ENCODE peak calls at places on chromosomes 16 and 17, in six cellular contexts. P is body of pancreas; F is fibroblast of mammary gland; X is CD8-positive, alpha-beta T cell; M is aorta; B is left ventricle myocardium inferior. N is an unnamed sample.

GRCh38 chr16:71501562-71501961 is 12.4 kb upstream of the ZNF19 start:
- DNase-seq in F (no peak), B (no peak), P (no peak), M (no peak), X (no peak), N (no peak)

GRCh38 chr17:77892031-77892430 is 66.5 kb upstream of the TNRC6C start:
- DNase-seq in P (no peak), B (no peak), F (no peak), X (no peak), M (peak), N (no peak)

GRCh38 chr16:7160093-7160492 is 172.6 kb upstream of the RBFOX1 start:
- DNase-seq in M (no peak), P (no peak), B (no peak), F (no peak), X (no peak), N (no peak)

GRCh38 chr17:72123964-72124791 is 3.4 kb downstream of the SOX9 start:
- DNase-seq in F (no peak), M (no peak), P (peak), X (no peak), B (no peak), N (no peak)

GRCh38 chr17:72063262-72063661 is 57.6 kb upstream of the SOX9 start:
- DNase-seq in F (no peak), P (no peak), B (no peak), X (no peak), M (no peak), N (no peak)

GRCh38 chr16:66131156-66131807 is 235.2 kb upstream of the CDH5 start:
- DNase-seq in M (no peak), B (no peak), X (no peak), P (no peak), F (peak), N (no peak)

GRCh38 chr16:87160752-87161337 is 156.3 kb downstream of the C16orf95 start:
- DNase-seq in M (no peak), F (no peak), B (no peak), P (no peak), X (no peak), N (no peak)

GRCh38 chr17:41739661-41740352 is 5.4 kb upstream of the HAP1 start:
- DNase-seq in P (peak), X (no peak), B (no peak), M (no peak), F (peak), N (no peak)

GRCh38 chr16:59601452-59601851 is 867.3 kb upstream of the GOT2 start:
- DNase-seq in M (no peak), B (no peak), X (no peak), F (no peak), P (no peak), N (no peak)

DNA sequence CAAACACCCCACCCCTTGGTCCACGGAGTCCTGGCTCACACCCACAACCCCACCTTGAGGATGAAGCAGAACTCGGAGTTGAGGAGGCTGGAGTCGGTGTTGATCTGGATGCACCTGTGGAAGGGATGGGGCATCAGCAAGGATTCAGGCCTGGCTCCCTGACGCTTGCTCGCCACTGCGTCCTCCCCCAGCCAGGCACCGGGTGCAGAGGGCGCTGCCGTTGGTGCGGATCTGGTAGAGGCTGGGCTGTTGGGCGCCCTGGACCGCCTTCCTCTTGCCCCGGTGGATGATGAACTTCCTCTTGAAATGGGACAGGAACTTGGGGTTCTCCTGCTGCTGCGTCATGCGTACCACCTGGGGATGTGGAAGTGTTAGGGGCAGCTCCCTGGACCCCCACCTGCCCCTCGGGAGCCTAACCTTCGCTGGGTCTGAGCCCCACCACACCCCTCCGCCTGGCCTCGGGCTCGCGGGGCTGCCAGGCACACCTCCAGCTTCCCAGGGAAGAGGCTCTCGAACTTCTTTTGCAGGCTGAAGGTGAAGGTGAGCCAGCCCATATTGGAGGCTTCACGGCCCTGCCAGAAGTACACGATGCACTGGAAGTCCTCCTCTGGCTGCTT is 12.3 kb downstream of the FLII start:
- DNase-seq in X (no peak), P (no peak), B (no peak), M (no peak), F (no peak), N (no peak)
- H3K4me3 ChIP-seq in X (no peak), P (no peak), B (no peak), M (no peak), F (no peak), N (no peak)

DNA sequence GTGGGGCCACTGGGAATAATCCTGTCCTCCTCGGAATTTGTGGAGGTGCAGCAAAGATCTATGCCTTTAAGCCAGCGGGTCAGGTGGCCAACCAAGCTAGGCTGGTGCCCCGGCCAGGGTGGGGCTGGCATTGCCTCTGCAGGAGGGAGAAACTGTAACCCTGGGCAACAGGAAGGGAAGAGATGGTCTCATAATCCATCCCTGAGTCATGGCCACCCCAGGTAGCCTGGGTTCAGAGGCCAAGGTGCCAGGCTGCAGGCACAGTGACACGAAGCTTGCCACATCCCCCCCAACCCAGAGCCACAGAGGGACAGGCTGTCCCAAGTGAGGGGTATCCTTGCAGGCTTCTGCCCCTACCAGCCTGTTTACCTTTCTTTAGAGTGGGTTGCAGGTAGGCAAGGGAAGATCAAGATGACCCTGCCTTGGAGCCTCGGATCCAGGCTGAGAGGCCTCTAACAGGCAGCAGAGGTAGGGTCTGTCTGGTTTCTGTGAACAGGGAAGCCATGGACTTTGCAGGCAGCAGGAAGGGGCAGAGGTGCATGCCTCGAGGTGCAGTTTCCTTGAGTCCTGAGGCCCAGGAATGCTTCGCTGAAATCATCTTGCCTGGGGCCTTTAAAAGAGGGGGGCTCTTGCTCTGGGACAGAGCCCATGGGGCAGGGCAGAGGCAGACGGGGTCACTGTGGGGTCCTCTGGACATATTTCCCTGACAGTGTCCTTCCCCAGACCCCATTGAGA is 4.0 kb downstream of the LASP1 start:
- DNase-seq in X (no peak), P (no peak), F (no peak), B (no peak), M (no peak), N (no peak)
- H3K4me3 ChIP-seq in X (no peak), P (no peak), F (no peak), B (peak), M (no peak), N (no peak)

DNA sequence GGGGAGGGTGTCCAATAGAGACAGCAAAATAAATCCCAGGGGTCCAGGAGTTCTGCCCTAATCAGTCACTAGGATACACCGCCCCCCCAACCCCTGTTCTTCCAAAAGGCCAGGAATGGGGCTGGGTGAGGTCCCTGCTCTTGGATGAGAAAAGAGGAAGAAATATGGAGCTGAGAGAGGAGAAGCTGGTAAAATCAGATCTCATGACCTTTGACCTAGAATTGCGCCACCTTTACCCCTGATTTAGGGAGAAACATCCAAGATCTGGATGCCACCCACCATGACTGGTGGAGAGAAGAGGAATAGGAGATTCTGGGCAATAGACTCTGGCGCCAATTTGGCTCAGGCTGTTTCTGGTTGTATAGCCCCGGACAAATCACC is 707 bp upstream of the CACNB1 start:
- DNase-seq in F (no peak), B (no peak), X (no peak), P (no peak), M (no peak), N (no peak)
- H3K4me3 ChIP-seq in F (peak), B (peak), X (peak), P (no peak), M (no peak), N (peak)

DNA sequence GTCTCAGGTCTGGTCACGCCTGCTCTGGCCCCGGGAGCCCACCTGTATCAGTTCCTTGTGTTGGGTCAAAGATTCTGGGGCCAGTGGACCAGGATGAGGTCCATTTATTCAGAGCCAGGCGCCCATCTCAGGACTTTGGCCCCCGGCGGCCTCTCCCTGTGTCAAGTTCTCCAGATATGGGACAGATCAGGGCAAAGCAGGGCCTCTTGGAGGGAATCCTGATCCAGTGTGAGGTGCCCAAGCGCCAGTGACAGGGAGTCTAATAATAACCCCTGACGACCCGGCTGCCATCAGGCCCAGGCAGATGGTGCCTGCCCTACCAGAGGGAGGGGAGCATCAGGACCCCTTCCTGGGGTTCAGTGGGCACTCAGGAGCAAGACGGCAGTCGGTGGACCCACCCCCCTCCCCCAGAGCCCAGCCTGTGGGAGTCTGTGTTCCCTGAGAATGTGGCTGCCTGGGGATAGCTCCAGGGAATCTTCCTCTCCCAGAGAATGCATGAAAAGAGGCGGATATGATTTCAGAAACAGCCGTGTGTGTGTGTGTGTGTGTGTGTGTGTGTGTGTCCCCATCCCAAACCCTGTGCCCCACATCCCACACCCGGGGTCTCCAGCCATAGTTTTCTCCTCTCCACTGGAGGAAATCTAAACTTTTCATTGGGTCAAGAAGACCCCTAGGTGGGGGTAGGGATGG is 1.4 kb downstream of the TTYH2 start:
- DNase-seq in M (peak), P (no peak), F (no peak), B (peak), X (no peak), N (no peak)
- H3K4me3 ChIP-seq in M (no peak), P (no peak), F (no peak), B (peak), X (peak), N (no peak)

GRCh38 chr16:85585762-85586161 is 27.4 kb upstream of the GSE1 start:
- DNase-seq in F (peak), M (no peak), X (no peak), P (no peak), B (no peak), N (no peak)

GRCh38 chr16:85584192-85584757 is 28.8 kb upstream of the GSE1 start:
- DNase-seq in F (no peak), B (no peak), X (no peak), M (no peak), P (no peak), N (no peak)

GRCh38 chr16:85584989-85585388 is 28.1 kb upstream of the GSE1 start:
- DNase-seq in X (no peak), M (no peak), B (no peak), P (no peak), F (no peak), N (no peak)

GRCh38 chr16:85582177-85582888 is 30.8 kb upstream of the GSE1 start:
- DNase-seq in M (no peak), B (no peak), F (no peak), X (no peak), P (no peak), N (no peak)

DNA sequence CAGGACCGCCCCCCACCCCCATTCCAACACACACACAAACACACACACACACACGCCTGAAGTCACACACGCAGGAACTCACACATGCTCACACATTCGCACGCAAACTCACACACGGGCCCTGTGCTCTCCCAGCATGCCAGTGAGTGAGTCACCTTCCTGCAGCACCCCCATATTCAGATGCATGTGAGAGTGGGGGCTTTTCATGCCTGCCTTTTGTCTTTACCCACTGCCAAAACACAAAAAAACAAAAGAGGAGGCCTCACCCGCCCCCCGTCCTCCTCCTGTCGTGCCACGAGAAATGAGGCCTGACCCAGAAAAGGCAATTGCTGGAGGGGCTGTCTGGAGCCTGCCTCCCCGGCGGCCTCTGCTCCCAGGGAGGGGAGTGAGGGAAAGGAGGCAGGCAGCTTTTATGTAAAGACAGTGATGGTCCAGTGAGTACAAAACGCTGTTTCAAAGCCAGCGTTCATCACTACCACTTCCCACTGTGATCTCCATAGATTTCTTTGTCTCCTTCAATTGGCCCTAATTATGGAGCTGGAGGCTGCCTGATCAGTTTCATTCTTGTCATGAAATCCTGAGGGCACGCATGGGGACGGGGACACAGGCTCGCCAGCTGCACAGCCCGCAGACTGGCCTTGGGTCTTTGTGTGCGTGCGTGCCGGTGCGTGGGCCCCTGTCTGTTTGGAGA is 29.5 kb upstream of the GSE1 start:
- DNase-seq in M (no peak), P (no peak), X (peak), B (no peak), F (peak), N (no peak)
- H3K4me3 ChIP-seq in M (no peak), P (no peak), X (no peak), B (no peak), F (no peak), N (no peak)

GRCh38 chr16:89442588-89442987 is 47.8 kb downstream of the ANKRD11 start:
- DNase-seq in X (no peak), B (no peak), M (no peak), P (no peak), F (no peak), N (no peak)

GRCh38 chr16:89443727-89444084 is 46.7 kb downstream of the ANKRD11 start:
- DNase-seq in B (peak), M (no peak), X (no peak), F (no peak), P (peak), N (no peak)

GRCh38 chr16:89445166-89445565 is 45.2 kb downstream of the ANKRD11 start:
- DNase-seq in F (no peak), P (no peak), B (no peak), X (no peak), M (no peak), N (no peak)

GRCh38 chr16:89444151-89444723 is 46.1 kb downstream of the ANKRD11 start:
- DNase-seq in F (no peak), B (no peak), M (no peak), P (no peak), X (no peak), N (peak)

GRCh38 chr16:89442990-89443726 is 47.2 kb downstream of the ANKRD11 start:
- DNase-seq in X (no peak), F (peak), B (no peak), P (peak), M (no peak), N (no peak)
- H3K4me3 ChIP-seq in X (no peak), F (no peak), B (no peak), P (no peak), M (no peak), N (no peak)

DNA sequence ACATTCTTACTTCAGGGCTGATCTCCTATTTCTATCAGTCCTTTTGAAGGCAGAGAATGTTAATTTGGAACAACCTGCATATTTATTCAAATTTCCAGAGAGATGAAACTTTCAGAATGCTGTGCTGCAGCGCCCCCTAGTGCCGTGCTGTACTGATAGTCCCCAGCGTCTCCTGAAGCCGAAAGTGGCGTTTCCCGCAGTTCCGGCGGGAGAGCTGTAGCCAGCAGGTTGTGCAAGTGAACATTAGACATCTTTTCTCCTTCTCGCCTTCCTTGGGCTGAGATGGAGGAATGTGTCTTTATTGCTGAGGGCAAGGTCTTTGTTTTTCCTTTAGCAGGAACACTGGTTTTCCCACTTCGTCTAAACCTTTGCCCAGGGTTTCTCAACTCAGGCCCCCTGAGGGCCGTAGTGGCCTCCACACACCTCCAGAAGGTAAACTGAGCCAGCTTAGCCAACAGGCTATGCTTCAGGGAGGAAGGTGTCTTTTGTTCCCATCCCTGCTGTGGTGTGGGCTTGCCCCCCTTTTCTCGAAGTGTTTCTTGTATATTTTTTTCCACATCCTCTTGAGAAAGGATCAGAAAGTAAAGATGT is 26.4 kb downstream of the USP10 start:
- DNase-seq in M (peak), X (peak), F (peak), P (peak), B (peak), N (peak)
- H3K4me3 ChIP-seq in M (no peak), X (no peak), F (no peak), P (no peak), B (peak), N (no peak)

N was measured in DND-41.